ENCODE peak calls at places on chromosomes 3 and 15, in four cellular contexts. K is PC-9, O is colonic mucosa, A is spleen. F is an unnamed sample.

GRCh38 chr15:39747326-39747725 is 35.3 kb downstream of the FSIP1 start:
- DNase-seq in O (no peak), K (no peak), A (no peak), F (no peak)

GRCh38 chr15:63605816-63606215 is 8.6 kb downstream of the FBXL22 start:
- DNase-seq in O (no peak), A (peak; percentile 86), K (no peak), F (no peak)

GRCh38 chr3:148158210-148158609 is 539.5 kb upstream of the AGTR1 start:
- DNase-seq in O (no peak), K (peak; percentile 52), A (no peak), F (no peak)

GRCh38 chr3:127043041-127043641 is 60.2 kb downstream of the PLXNA1 start:
- DNase-seq in A (peak; percentile 53), K (peak; percentile 95), O (no peak), F (no peak)

GRCh38 chr15:83846847-83847246 is 192.9 kb downstream of the ADAMTSL3 start:
- DNase-seq in K (no peak), A (no peak), O (no peak), F (no peak)

GRCh38 chr15:61946778-61947177 is 113.5 kb downstream of the VPS13C start:
- DNase-seq in O (no peak), A (no peak), K (no peak), F (no peak)

GRCh38 chr3:120554727-120555660 is 41.1 kb upstream of the NDUFB4 start:
- DNase-seq in A (no peak), O (no peak), K (no peak), F (no peak)

GRCh38 chr3:142009029-142009428 is 132.6 kb downstream of the ATP1B3 start:
- DNase-seq in O (no peak), K (no peak), A (no peak), F (no peak)

GRCh38 chr3:133119146-133119545 is 81.0 kb downstream of the TMEM108 start:
- DNase-seq in K (no peak), A (no peak), O (no peak), F (no peak)

GRCh38 chr15:75123395-75123794 is 78.3 kb upstream of the C15orf39 start:
- DNase-seq in K (no peak), A (no peak), O (no peak), F (no peak)

GRCh38 chr3:97958396-97958795 is 13.8 kb downstream of the RIOX2 start:
- DNase-seq in K (no peak), A (no peak), O (no peak), F (no peak)

GRCh38 chr3:143486611-143487010 is 361.7 kb downstream of the SLC9A9 start:
- DNase-seq in A (no peak), K (no peak), O (no peak), F (no peak)

GRCh38 chr3:8497582-8497981 is 4.0 kb upstream of the LMCD1 start:
- DNase-seq in O (no peak), K (no peak), A (no peak), F (no peak)

GRCh38 chr15:91422704-91423254 is 322.7 kb downstream of the SV2B start:
- DNase-seq in O (no peak), K (no peak), A (no peak), F (no peak)

GRCh38 chr3:141457624-141458236 is 29.1 kb upstream of the RASA2 start:
- DNase-seq in A (no peak), O (no peak), K (no peak), F (no peak)

GRCh38 chr15:68774120-68774519 is 46.6 kb downstream of the ANP32A start:
- DNase-seq in A (no peak), K (no peak), O (no peak), F (no peak)

GRCh38 chr3:26011276-26011675 is 221.4 kb downstream of the OXSM start:
- DNase-seq in O (no peak), K (no peak), A (no peak), F (no peak)
- TF ChIP-seq CTCF in O (no peak), K (no peak), A (no peak), F (no peak)

GRCh38 chr3:170622369-170623159 is 36.7 kb upstream of the SLC7A14 start:
- DNase-seq in K (no peak), A (no peak), O (peak; percentile 28), F (no peak)
- TF ChIP-seq CTCF in K (no peak), A (no peak), O (no peak), F (no peak)

GRCh38 chr3:187946031-187946691 is 200.9 kb upstream of the BCL6 start:
- DNase-seq in A (no peak), K (no peak), O (no peak), F (no peak)
- TF ChIP-seq CTCF in A (no peak), K (no peak), O (no peak), F (no peak)

GRCh38 chr3:151085227-151085888 is at the start of gene MED12L:
- DNase-seq in O (peak; percentile 66), K (peak; percentile 84), A (peak; percentile 93), F (no peak)
- TF ChIP-seq CTCF in O (no peak), K (peak; percentile 26), A (no peak), F (no peak)

DNA sequence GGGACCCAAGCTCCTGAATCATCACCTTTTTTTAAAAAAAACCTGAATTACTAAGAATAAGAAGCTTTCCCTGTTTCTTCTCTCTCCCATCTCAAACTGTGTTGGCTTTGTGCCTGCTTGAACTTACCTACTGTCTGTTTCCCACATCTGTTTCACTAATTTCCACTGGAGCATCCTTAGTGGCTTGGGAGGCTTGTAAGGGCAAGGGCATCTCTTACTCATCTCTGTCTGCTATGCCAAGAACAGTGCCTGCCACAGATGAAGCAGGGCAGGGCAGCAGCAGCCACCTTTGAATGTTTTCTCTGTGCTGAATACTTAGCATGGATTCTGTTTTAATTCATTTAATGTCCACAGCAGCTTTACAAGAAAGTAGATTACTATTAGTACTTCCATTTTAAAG is 42.3 kb downstream of the SNRK start:
- DNase-seq in A (no peak), K (no peak), O (no peak), F (no peak)
- TF ChIP-seq CTCF in A (no peak), K (no peak), O (no peak), F (no peak)

DNA sequence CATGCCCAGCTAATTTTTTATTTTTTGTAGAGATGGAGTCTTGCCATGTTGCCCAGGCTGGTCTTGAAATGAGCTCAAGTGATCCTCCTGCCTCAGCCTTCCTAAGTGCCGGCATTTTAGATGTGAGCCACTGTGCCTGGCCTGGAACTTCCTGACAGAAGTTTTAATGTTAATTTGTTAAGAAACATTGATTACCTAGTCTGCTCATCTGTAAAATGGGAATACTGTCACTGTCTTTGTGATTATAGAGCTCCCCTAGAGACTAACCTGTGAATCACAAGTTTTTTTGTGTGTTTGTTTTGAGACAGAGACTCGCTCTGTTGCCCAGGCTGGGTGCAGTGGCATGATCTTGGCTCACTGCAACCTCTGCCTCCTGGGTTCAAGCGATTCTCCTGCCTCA is 4.3 kb upstream of the EIF3J start:
- DNase-seq in A (no peak), O (no peak), K (no peak), F (no peak)
- TF ChIP-seq CTCF in A (no peak), O (no peak), K (peak; percentile 35), F (no peak)

F was measured in right atrium auricular region.